ENCODE peak calls at places on chromosomes 5 and 9, in four cellular contexts. One of them, this sample, is unnamed.

GRCh38 chr9:37870799-37871176 is 33.1 kb downstream of the SLC25A51 start:
- DNase-seq in HepG2: no peak
- DNase-seq in K562: no peak
- DNase-seq in H1: no peak
- DNase-seq in this sample: no peak

GRCh38 chr9:137297966-137298365 is 4.1 kb downstream of the NRARP start:
- DNase-seq in HepG2: no peak
- DNase-seq in K562: no peak
- DNase-seq in H1: no peak
- DNase-seq in this sample: no peak

GRCh38 chr5:58887311-58887710 is 304.4 kb downstream of the RAB3C start:
- DNase-seq in HepG2: no peak
- DNase-seq in K562: no peak
- DNase-seq in H1: no peak
- DNase-seq in this sample: no peak

GRCh38 chr9:134522502-134522848 is 119.1 kb upstream of the COL5A1 start:
- DNase-seq in HepG2: no peak
- DNase-seq in K562: no peak
- DNase-seq in H1: no peak
- DNase-seq in this sample: no peak

GRCh38 chr9:33024126-33024965 is 727 bp upstream of the DNAJA1 start:
- DNase-seq in HepG2: peak; percentile 16
- DNase-seq in K562: no peak
- DNase-seq in H1: no peak
- DNase-seq in this sample: no peak

GRCh38 chr9:91433180-91433579 is 9.5 kb upstream of the NFIL3 start:
- DNase-seq in HepG2: peak; percentile 71
- DNase-seq in K562: no peak
- DNase-seq in H1: no peak
- DNase-seq in this sample: no peak

GRCh38 chr5:26232706-26233105 is 805.7 kb downstream of the CDH9 start:
- DNase-seq in HepG2: no peak
- DNase-seq in K562: no peak
- DNase-seq in H1: no peak
- DNase-seq in this sample: no peak

GRCh38 chr5:127074466-127074865 is 1.2 kb upstream of the C5orf63 start:
- DNase-seq in HepG2: no peak
- DNase-seq in K562: no peak
- DNase-seq in H1: no peak
- DNase-seq in this sample: no peak

GRCh38 chr5:10584714-10585113 is 20.8 kb downstream of the ANKRD33B start:
- DNase-seq in HepG2: no peak
- DNase-seq in K562: no peak
- DNase-seq in H1: no peak
- DNase-seq in this sample: no peak

GRCh38 chr5:179371681-179372675 is 26.7 kb upstream of the ADAMTS2 start:
- DNase-seq in HepG2: no peak
- DNase-seq in K562: no peak
- DNase-seq in H1: no peak
- DNase-seq in this sample: no peak

GRCh38 chr9:133972041-133972970 is 19.8 kb downstream of the VAV2 start:
- DNase-seq in HepG2: no peak
- DNase-seq in K562: no peak
- DNase-seq in H1: no peak
- DNase-seq in this sample: no peak

GRCh38 chr5:115541586-115541985 is 3.0 kb downstream of the FEM1C start:
- DNase-seq in HepG2: peak; percentile 4
- DNase-seq in K562: no peak
- DNase-seq in H1: no peak
- DNase-seq in this sample: no peak

GRCh38 chr5:39274388-39275085 is 55.2 kb upstream of the FYB1 start:
- DNase-seq in HepG2: no peak
- DNase-seq in K562: no peak
- DNase-seq in H1: no peak
- DNase-seq in this sample: peak; percentile 27
- TF ChIP-seq YY1 in HepG2: no peak
- TF ChIP-seq YY1 in K562: no peak
- TF ChIP-seq YY1 in H1: no peak
- TF ChIP-seq YY1 in this sample: no peak

GRCh38 chr5:73118331-73119011 is 1.9 kb upstream of the TMEM171 start:
- DNase-seq in HepG2: peak; percentile 9
- DNase-seq in K562: no peak
- DNase-seq in H1: no peak
- DNase-seq in this sample: no peak

GRCh38 chr5:73122875-73123810 is 2.8 kb downstream of the TMEM171 start:
- DNase-seq in HepG2: no peak
- DNase-seq in K562: no peak
- DNase-seq in H1: no peak
- DNase-seq in this sample: no peak

GRCh38 chr5:73121109-73121443 is 701 bp downstream of the TMEM171 start:
- DNase-seq in HepG2: no peak
- DNase-seq in K562: no peak
- DNase-seq in H1: no peak
- DNase-seq in this sample: no peak

GRCh38 chr5:73119492-73120157 is 750 bp upstream of the TMEM171 start:
- DNase-seq in HepG2: no peak
- DNase-seq in K562: no peak
- DNase-seq in H1: no peak
- DNase-seq in this sample: no peak

GRCh38 chr5:73120222-73121108 is at the start of gene TMEM171:
- DNase-seq in HepG2: no peak
- DNase-seq in K562: no peak
- DNase-seq in H1: no peak
- DNase-seq in this sample: no peak
- TF ChIP-seq CREB1 in HepG2: no peak
- TF ChIP-seq CREB1 in K562: no peak
- TF ChIP-seq CREB1 in H1: no peak
- TF ChIP-seq CREB1 in this sample: no peak

GRCh38 chr5:109754319-109754718 is 64.6 kb downstream of the MAN2A1 start:
- DNase-seq in HepG2: no peak
- DNase-seq in K562: no peak
- DNase-seq in H1: no peak
- DNase-seq in this sample: no peak

GRCh38 chr5:109756543-109757186 is 66.9 kb downstream of the MAN2A1 start:
- DNase-seq in HepG2: no peak
- DNase-seq in K562: no peak
- DNase-seq in H1: no peak
- DNase-seq in this sample: no peak

GRCh38 chr5:109757490-109757889 is 67.8 kb downstream of the MAN2A1 start:
- DNase-seq in HepG2: no peak
- DNase-seq in K562: no peak
- DNase-seq in H1: no peak
- DNase-seq in this sample: no peak

GRCh38 chr5:109755761-109756160 is 66.0 kb downstream of the MAN2A1 start:
- DNase-seq in HepG2: no peak
- DNase-seq in K562: no peak
- DNase-seq in H1: no peak
- DNase-seq in this sample: no peak

GRCh38 chr5:109759304-109759703 is 69.6 kb downstream of the MAN2A1 start:
- DNase-seq in HepG2: no peak
- DNase-seq in K562: no peak
- DNase-seq in H1: no peak
- DNase-seq in this sample: no peak
- TF ChIP-seq YY1 in HepG2: no peak
- TF ChIP-seq YY1 in K562: no peak
- TF ChIP-seq YY1 in H1: no peak
- TF ChIP-seq YY1 in this sample: no peak

GRCh38 chr9:72480931-72481330 is 40.5 kb upstream of the TMC1 start:
- DNase-seq in HepG2: peak; percentile 10
- DNase-seq in K562: no peak
- DNase-seq in H1: no peak
- DNase-seq in this sample: no peak
- TF ChIP-seq CREB1 in HepG2: no peak
- TF ChIP-seq CREB1 in K562: no peak
- TF ChIP-seq CREB1 in H1: no peak
- TF ChIP-seq CREB1 in this sample: no peak

DNA sequence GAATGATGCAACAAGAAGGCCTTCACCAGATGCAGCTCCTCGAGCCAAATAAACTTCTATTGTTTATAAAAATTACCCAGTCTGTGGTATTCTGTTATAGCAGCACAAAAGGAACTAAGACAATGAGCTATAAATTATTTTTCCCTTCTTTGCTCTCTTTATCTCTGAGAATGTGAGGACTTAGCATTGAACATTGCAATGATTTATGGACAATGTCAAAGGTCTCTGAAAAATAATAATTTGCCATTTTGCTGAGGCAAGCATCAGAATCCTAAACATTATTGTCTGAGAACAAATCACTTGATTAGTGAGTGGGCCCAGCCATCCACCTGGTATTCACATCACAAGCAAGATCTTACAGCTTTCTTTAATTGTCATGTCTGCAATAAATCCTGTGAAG is 95.4 kb upstream of the SSBP2 start:
- DNase-seq in HepG2: no peak
- DNase-seq in K562: no peak
- DNase-seq in H1: no peak
- DNase-seq in this sample: no peak
- TF ChIP-seq YY1 in HepG2: no peak
- TF ChIP-seq YY1 in K562: no peak
- TF ChIP-seq YY1 in H1: no peak
- TF ChIP-seq YY1 in this sample: no peak

DNA sequence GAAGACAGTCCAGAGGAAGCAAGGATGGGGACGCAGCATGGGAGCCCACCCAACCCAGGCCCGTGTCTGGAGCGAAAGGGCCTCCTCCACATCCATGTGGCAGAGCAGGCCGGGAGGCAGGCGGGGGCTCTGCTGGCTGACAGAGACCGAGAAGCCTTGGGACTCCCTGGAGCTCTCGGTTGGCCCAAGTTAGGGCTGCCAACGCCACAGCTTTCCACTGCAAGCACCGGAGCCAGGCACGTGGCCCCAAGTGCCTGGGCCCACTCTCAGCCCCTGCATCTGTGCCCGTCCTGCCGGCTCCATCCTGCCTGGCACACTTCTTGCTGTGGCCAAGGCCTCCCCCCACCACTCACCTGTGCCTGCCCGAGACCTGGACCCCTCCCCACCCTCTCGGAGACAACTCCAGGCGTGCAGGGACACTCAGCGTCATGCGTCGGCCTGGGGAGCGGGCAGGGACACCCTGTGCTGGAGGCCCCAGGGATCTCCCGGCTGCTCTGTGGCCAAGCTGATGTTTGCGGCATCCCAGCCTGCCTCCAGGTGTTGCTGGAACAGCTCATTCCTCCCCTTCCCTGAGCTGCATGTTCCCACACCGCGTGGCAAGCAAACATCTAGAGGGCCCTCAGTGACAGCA is 31.5 kb downstream of the SLC6A3 start:
- DNase-seq in HepG2: no peak
- DNase-seq in K562: no peak
- DNase-seq in H1: no peak
- DNase-seq in this sample: no peak
- TF ChIP-seq CREB1 in HepG2: no peak
- TF ChIP-seq CREB1 in K562: no peak
- TF ChIP-seq CREB1 in H1: no peak
- TF ChIP-seq CREB1 in this sample: no peak